ENCODE peak calls at places on chromosomes 1 and 21, in eight cellular contexts. One of them, this sample, is unnamed.

GRCh38 chr21:39952265-39952664 is 85.0 kb downstream of the PCP4 start:
- DNase-seq in GM23338: peak; percentile 11
- DNase-seq in hepatocyte: no peak
- DNase-seq in OCI-LY7: no peak
- DNase-seq in MM.1S: no peak
- DNase-seq in HCT116: no peak
- DNase-seq in SK-N-SH: no peak
- DNase-seq in PC-3: no peak
- DNase-seq in this sample: peak; percentile 80

GRCh38 chr1:247297263-247298123 is 34.2 kb downstream of the ZNF496 start:
- DNase-seq in GM23338: no peak
- DNase-seq in hepatocyte: no peak
- DNase-seq in OCI-LY7: no peak
- DNase-seq in MM.1S: no peak
- DNase-seq in HCT116: no peak
- DNase-seq in SK-N-SH: no peak
- DNase-seq in PC-3: no peak
- DNase-seq in this sample: no peak

GRCh38 chr1:168428063-168428731 is 115.6 kb downstream of the XCL2 start:
- DNase-seq in GM23338: peak; percentile 52
- DNase-seq in hepatocyte: peak; percentile 33
- DNase-seq in OCI-LY7: no peak
- DNase-seq in MM.1S: no peak
- DNase-seq in HCT116: no peak
- DNase-seq in SK-N-SH: peak; percentile 18
- DNase-seq in PC-3: no peak
- DNase-seq in this sample: no peak

GRCh38 chr1:186054932-186055331 is 320.1 kb downstream of the TPR start:
- DNase-seq in GM23338: no peak
- DNase-seq in hepatocyte: no peak
- DNase-seq in OCI-LY7: no peak
- DNase-seq in MM.1S: no peak
- DNase-seq in HCT116: no peak
- DNase-seq in SK-N-SH: no peak
- DNase-seq in PC-3: no peak
- DNase-seq in this sample: no peak

GRCh38 chr1:156236164-156236563 is 5.8 kb upstream of the BGLAP start:
- DNase-seq in GM23338: no peak
- DNase-seq in hepatocyte: no peak
- DNase-seq in OCI-LY7: no peak
- DNase-seq in MM.1S: no peak
- DNase-seq in HCT116: no peak
- DNase-seq in SK-N-SH: no peak
- DNase-seq in PC-3: no peak
- DNase-seq in this sample: no peak

GRCh38 chr1:9086060-9086459 is 16.6 kb upstream of the SLC2A5 start:
- DNase-seq in GM23338: no peak
- DNase-seq in hepatocyte: no peak
- DNase-seq in OCI-LY7: no peak
- DNase-seq in MM.1S: no peak
- DNase-seq in HCT116: no peak
- DNase-seq in SK-N-SH: no peak
- DNase-seq in PC-3: no peak
- DNase-seq in this sample: no peak

GRCh38 chr21:25970254-25970930 is 200.2 kb downstream of the APP start:
- DNase-seq in GM23338: no peak
- DNase-seq in hepatocyte: no peak
- DNase-seq in OCI-LY7: no peak
- DNase-seq in MM.1S: no peak
- DNase-seq in HCT116: no peak
- DNase-seq in SK-N-SH: no peak
- DNase-seq in PC-3: peak; percentile 66
- DNase-seq in this sample: no peak

GRCh38 chr1:21338568-21339401 is 48.5 kb upstream of the ECE1 start:
- DNase-seq in GM23338: no peak
- DNase-seq in hepatocyte: peak; percentile 83
- DNase-seq in OCI-LY7: no peak
- DNase-seq in MM.1S: no peak
- DNase-seq in HCT116: no peak
- DNase-seq in SK-N-SH: no peak
- DNase-seq in PC-3: peak; percentile 87
- DNase-seq in this sample: no peak

GRCh38 chr1:59390307-59390706 is 93.4 kb downstream of the FGGY start:
- DNase-seq in GM23338: no peak
- DNase-seq in hepatocyte: no peak
- DNase-seq in OCI-LY7: no peak
- DNase-seq in MM.1S: no peak
- DNase-seq in HCT116: no peak
- DNase-seq in SK-N-SH: no peak
- DNase-seq in PC-3: no peak
- DNase-seq in this sample: no peak

GRCh38 chr1:230268371-230269170 is 157.6 kb downstream of the PGBD5 start:
- DNase-seq in GM23338: peak; percentile 85
- DNase-seq in hepatocyte: peak; percentile 79
- DNase-seq in OCI-LY7: no peak
- DNase-seq in MM.1S: peak; percentile 36
- DNase-seq in HCT116: peak; percentile 6
- DNase-seq in SK-N-SH: peak; percentile 90
- DNase-seq in PC-3: peak; percentile 80
- DNase-seq in this sample: peak; percentile 78

GRCh38 chr1:198203434-198203833 is 46.6 kb downstream of the NEK7 start:
- DNase-seq in GM23338: peak; percentile 14
- DNase-seq in hepatocyte: no peak
- DNase-seq in OCI-LY7: no peak
- DNase-seq in MM.1S: no peak
- DNase-seq in HCT116: no peak
- DNase-seq in SK-N-SH: no peak
- DNase-seq in PC-3: no peak
- DNase-seq in this sample: no peak

GRCh38 chr1:97008226-97008625 is 286.6 kb downstream of the PTBP2 start:
- DNase-seq in GM23338: no peak
- DNase-seq in hepatocyte: no peak
- DNase-seq in OCI-LY7: no peak
- DNase-seq in MM.1S: no peak
- DNase-seq in HCT116: no peak
- DNase-seq in SK-N-SH: no peak
- DNase-seq in PC-3: peak; percentile 8
- DNase-seq in this sample: no peak

GRCh38 chr21:40269239-40269638 is 402.0 kb downstream of the PCP4 start:
- DNase-seq in GM23338: no peak
- DNase-seq in hepatocyte: no peak
- DNase-seq in OCI-LY7: no peak
- DNase-seq in MM.1S: no peak
- DNase-seq in HCT116: no peak
- DNase-seq in SK-N-SH: no peak
- DNase-seq in PC-3: no peak
- DNase-seq in this sample: no peak

GRCh38 chr1:93107395-93107794 is 28.3 kb downstream of the MTF2 start:
- DNase-seq in GM23338: no peak
- DNase-seq in hepatocyte: no peak
- DNase-seq in OCI-LY7: no peak
- DNase-seq in MM.1S: no peak
- DNase-seq in HCT116: no peak
- DNase-seq in SK-N-SH: no peak
- DNase-seq in PC-3: no peak
- DNase-seq in this sample: no peak

GRCh38 chr1:98133151-98133550 is 212.3 kb upstream of the DPYD start:
- DNase-seq in GM23338: no peak
- DNase-seq in hepatocyte: no peak
- DNase-seq in OCI-LY7: no peak
- DNase-seq in MM.1S: no peak
- DNase-seq in HCT116: no peak
- DNase-seq in SK-N-SH: no peak
- DNase-seq in PC-3: no peak
- DNase-seq in this sample: no peak

GRCh38 chr1:20426923-20427322 is 59.1 kb downstream of the CAMK2N1 start:
- DNase-seq in GM23338: no peak
- DNase-seq in hepatocyte: peak; percentile 48
- DNase-seq in OCI-LY7: no peak
- DNase-seq in MM.1S: no peak
- DNase-seq in HCT116: no peak
- DNase-seq in SK-N-SH: no peak
- DNase-seq in PC-3: peak; percentile 86
- DNase-seq in this sample: no peak

GRCh38 chr1:191099696-191100095 is 622.0 kb upstream of the BRINP3 start:
- DNase-seq in GM23338: peak; percentile 1
- DNase-seq in hepatocyte: no peak
- DNase-seq in OCI-LY7: no peak
- DNase-seq in MM.1S: no peak
- DNase-seq in HCT116: no peak
- DNase-seq in SK-N-SH: no peak
- DNase-seq in PC-3: no peak
- DNase-seq in this sample: no peak

GRCh38 chr1:100530901-100531487 is 6.9 kb upstream of the GPR88 start:
- DNase-seq in GM23338: no peak
- DNase-seq in hepatocyte: no peak
- DNase-seq in OCI-LY7: peak; percentile 23
- DNase-seq in MM.1S: peak; percentile 56
- DNase-seq in HCT116: no peak
- DNase-seq in SK-N-SH: no peak
- DNase-seq in PC-3: no peak
- DNase-seq in this sample: no peak

GRCh38 chr1:245464290-245464689 is 309.5 kb downstream of the KIF26B start:
- DNase-seq in GM23338: no peak
- DNase-seq in hepatocyte: no peak
- DNase-seq in OCI-LY7: no peak
- DNase-seq in MM.1S: no peak
- DNase-seq in HCT116: no peak
- DNase-seq in SK-N-SH: no peak
- DNase-seq in PC-3: no peak
- DNase-seq in this sample: no peak

GRCh38 chr1:92329356-92330129 is 30.7 kb downstream of the RPAP2 start:
- DNase-seq in GM23338: no peak
- DNase-seq in hepatocyte: no peak
- DNase-seq in OCI-LY7: no peak
- DNase-seq in MM.1S: no peak
- DNase-seq in HCT116: no peak
- DNase-seq in SK-N-SH: no peak
- DNase-seq in PC-3: peak; percentile 69
- DNase-seq in this sample: no peak

DNA sequence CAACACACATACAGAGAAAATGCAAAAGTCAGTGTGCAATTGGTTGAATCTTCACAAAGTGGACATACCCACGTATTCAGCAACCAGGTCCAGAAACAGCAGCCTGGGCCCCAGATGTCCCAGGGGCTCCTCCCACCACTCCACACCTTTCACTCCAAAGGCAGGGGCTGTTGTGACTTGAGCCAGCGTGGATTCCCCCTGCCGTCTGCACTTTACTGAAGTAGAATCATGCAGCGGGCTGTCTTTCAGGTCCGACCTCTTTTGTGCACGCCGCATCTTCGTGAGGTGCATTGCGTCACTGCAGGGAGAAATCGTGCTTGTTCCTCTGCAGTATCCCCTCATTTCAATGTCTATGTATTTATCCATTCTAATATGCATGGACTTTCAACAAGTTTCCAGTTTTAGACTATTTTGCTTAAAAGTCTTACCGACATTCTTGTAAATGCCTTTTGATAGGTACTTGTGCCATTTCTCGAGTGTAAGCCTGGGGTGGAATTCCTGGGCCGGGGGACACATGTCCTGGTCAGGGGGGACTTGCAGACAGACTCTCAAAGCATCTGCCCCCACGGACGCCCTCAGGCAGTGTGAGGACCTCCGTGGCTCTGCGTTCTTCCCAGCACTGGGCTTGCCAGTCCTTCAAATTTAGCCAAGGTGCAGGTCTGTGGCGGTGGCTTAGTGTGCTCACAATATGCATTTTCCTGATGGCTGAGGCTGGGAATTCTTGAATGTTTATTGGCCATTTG is 29.3 kb upstream of the ACTRT2 start:
- DNase-seq in GM23338: no peak
- DNase-seq in hepatocyte: no peak
- DNase-seq in OCI-LY7: no peak
- DNase-seq in MM.1S: no peak
- DNase-seq in HCT116: no peak
- DNase-seq in SK-N-SH: no peak
- DNase-seq in PC-3: no peak
- DNase-seq in this sample: no peak
- H3K27ac ChIP-seq in GM23338: no peak overlapping the region
- H3K27ac ChIP-seq in hepatocyte: no peak overlapping the region
- H3K27ac ChIP-seq in OCI-LY7: no peak overlapping the region
- H3K27ac ChIP-seq in MM.1S: no peak overlapping the region
- H3K27ac ChIP-seq in HCT116: no peak overlapping the region
- H3K27ac ChIP-seq in SK-N-SH: no peak overlapping the region
- H3K27ac ChIP-seq in PC-3: no peak overlapping the region
- H3K27ac ChIP-seq in this sample: no peak overlapping the region

GRCh38 chr21:28337319-28337718 is 655.4 kb downstream of the LTN1 start:
- DNase-seq in GM23338: peak; percentile 45
- DNase-seq in hepatocyte: peak; percentile 39
- DNase-seq in OCI-LY7: peak; percentile 42
- DNase-seq in MM.1S: peak; percentile 57
- DNase-seq in HCT116: no peak
- DNase-seq in SK-N-SH: peak; percentile 8
- DNase-seq in PC-3: peak; percentile 82
- DNase-seq in this sample: peak; percentile 12
- TF ChIP-seq CTCF in GM23338: peak; percentile 51
- TF ChIP-seq CTCF in hepatocyte: peak; percentile 58
- TF ChIP-seq CTCF in OCI-LY7: peak; percentile 68
- TF ChIP-seq CTCF in MM.1S: peak; percentile 51
- TF ChIP-seq CTCF in HCT116: no peak
- TF ChIP-seq CTCF in SK-N-SH: peak; percentile 64
- TF ChIP-seq CTCF in PC-3: peak; percentile 76
- TF ChIP-seq CTCF in this sample: peak; percentile 32

DNA sequence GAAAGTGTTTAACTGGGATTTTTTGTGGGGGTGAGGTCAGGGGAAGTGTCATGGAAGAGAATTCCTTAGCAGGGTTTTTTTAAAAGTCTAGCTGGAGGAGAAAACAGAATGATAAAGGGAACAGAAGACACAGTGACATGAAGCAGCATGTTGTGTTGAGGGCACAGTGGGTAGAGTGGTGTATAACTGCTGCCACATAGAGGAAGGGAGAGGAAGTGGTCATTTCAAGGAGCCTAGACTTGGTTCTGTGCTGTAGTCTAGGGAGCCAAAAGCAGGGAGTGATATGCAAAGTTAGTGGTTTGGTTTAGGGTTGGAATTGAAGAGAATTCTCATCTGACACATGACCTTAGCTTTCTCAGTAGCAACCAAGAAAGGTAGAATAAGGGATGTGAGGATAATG is 10.2 kb downstream of the EEIG2 start:
- DNase-seq in GM23338: peak; percentile 64
- DNase-seq in hepatocyte: no peak
- DNase-seq in OCI-LY7: peak; percentile 50
- DNase-seq in MM.1S: peak; percentile 40
- DNase-seq in HCT116: peak; percentile 15
- DNase-seq in SK-N-SH: peak; percentile 31
- DNase-seq in PC-3: peak; percentile 42
- DNase-seq in this sample: peak; percentile 33
- TF ChIP-seq EZH2phosphoT487 in GM23338: no peak
- TF ChIP-seq EZH2phosphoT487 in hepatocyte: no peak
- TF ChIP-seq EZH2phosphoT487 in OCI-LY7: no peak
- TF ChIP-seq EZH2phosphoT487 in MM.1S: no peak
- TF ChIP-seq EZH2phosphoT487 in HCT116: no peak
- TF ChIP-seq EZH2phosphoT487 in SK-N-SH: no peak
- TF ChIP-seq EZH2phosphoT487 in PC-3: no peak
- TF ChIP-seq EZH2phosphoT487 in this sample: no peak

DNA sequence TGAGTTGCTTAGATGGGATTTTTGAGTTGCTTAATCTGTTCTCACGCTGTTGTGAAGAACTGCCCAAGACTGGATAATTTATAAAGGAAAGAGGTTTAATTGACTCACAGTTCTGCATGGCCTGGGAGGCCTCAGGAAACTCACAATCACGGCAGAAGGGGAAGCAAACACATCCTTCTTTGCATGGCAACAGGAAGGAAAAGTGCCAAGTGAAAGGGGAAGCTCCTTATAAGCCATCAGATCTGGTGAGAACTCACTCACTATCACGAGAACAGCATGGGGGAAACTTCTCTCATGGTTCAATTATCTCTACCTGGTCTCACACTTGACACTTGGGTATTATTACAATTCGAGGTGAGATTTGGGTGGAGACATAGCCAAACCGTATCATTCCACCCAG is 10.3 kb downstream of the CLIC6 start:
- DNase-seq in GM23338: no peak
- DNase-seq in hepatocyte: no peak
- DNase-seq in OCI-LY7: no peak
- DNase-seq in MM.1S: no peak
- DNase-seq in HCT116: no peak
- DNase-seq in SK-N-SH: no peak
- DNase-seq in PC-3: no peak
- DNase-seq in this sample: no peak
- H3K27ac ChIP-seq in GM23338: no peak overlapping the region
- H3K27ac ChIP-seq in hepatocyte: no peak overlapping the region
- H3K27ac ChIP-seq in OCI-LY7: no peak overlapping the region
- H3K27ac ChIP-seq in MM.1S: no peak overlapping the region
- H3K27ac ChIP-seq in HCT116: no peak overlapping the region
- H3K27ac ChIP-seq in SK-N-SH: no peak overlapping the region
- H3K27ac ChIP-seq in PC-3: no peak overlapping the region
- H3K27ac ChIP-seq in this sample: no peak overlapping the region